ENCODE peak calls at places on chromosomes 12 and 14, in ten cellular contexts. O is transverse colon, U is heart left ventricle, W is lower leg skin, T is ovary, L is H1, N is body of pancreas, D is adrenal gland, K is esophagus squamous epithelium, R is A549. X is an unnamed sample.

GRCh38 chr12:80195143-80195726 is 95.9 kb downstream of the OTOGL start:
- DNase-seq in T (no peak), W (no peak), L (no peak), O (no peak), N (no peak), R (peak), K (no peak), U (no peak), D (no peak), X (peak)

GRCh38 chr12:117718141-117718540 is 250.6 kb downstream of the KSR2 start:
- DNase-seq in K (no peak), L (no peak), D (no peak), N (no peak), T (no peak), W (no peak), O (no peak), R (no peak), U (no peak), X (no peak)

GRCh38 chr12:11650697-11651281 is 1.3 kb downstream of the ETV6 start:
- DNase-seq in K (no peak), W (no peak), O (peak), D (no peak), L (no peak), U (no peak), N (no peak), T (no peak), R (peak), X (peak)

GRCh38 chr14:99247091-99247729 is 24.8 kb downstream of the BCL11B start:
- DNase-seq in O (no peak), L (no peak), U (no peak), K (no peak), T (no peak), R (no peak), D (no peak), N (no peak), W (no peak), X (no peak)

GRCh38 chr12:130247634-130248237 is 85.5 kb downstream of the FZD10 start:
- DNase-seq in L (no peak), D (no peak), W (no peak), O (no peak), N (no peak), U (no peak), K (no peak), R (no peak), T (no peak), X (no peak)

GRCh38 chr12:114820773-114821172 is 136.8 kb upstream of the TBX3 start:
- DNase-seq in N (no peak), T (no peak), U (no peak), D (no peak), R (no peak), O (peak), K (no peak), W (no peak), L (no peak), X (no peak)

GRCh38 chr14:99916091-99916383 is 122.8 kb downstream of the EML1 start:
- DNase-seq in D (no peak), U (no peak), N (no peak), L (no peak), O (no peak), R (no peak), T (no peak), W (no peak), K (no peak), X (no peak)

GRCh38 chr12:1130571-1130970 is 139.5 kb downstream of the ERC1 start:
- DNase-seq in D (no peak), L (no peak), T (no peak), N (no peak), O (no peak), U (no peak), K (no peak), W (no peak), R (no peak), X (no peak)

GRCh38 chr14:76793324-76793723 is 19.4 kb downstream of the ANGEL1 start:
- DNase-seq in W (no peak), N (no peak), U (no peak), O (no peak), L (no peak), R (no peak), T (no peak), K (no peak), D (no peak), X (no peak)

GRCh38 chr14:37116933-37117844 is 55.2 kb downstream of the SLC25A21 start:
- DNase-seq in W (no peak), D (no peak), O (no peak), U (no peak), T (no peak), N (no peak), R (peak), K (no peak), L (no peak), X (peak)

GRCh38 chr14:89368490-89369477 is 48.2 kb downstream of the FOXN3 start:
- DNase-seq in W (no peak), O (no peak), T (no peak), U (no peak), R (no peak), L (no peak), N (no peak), K (no peak), D (no peak), X (no peak)
- TF ChIP-seq POLR2A in W (no peak), O (no peak), T (no peak), U (no peak), R (no peak), L (no peak), N (no peak), K (no peak), D (no peak), X (no peak)

DNA sequence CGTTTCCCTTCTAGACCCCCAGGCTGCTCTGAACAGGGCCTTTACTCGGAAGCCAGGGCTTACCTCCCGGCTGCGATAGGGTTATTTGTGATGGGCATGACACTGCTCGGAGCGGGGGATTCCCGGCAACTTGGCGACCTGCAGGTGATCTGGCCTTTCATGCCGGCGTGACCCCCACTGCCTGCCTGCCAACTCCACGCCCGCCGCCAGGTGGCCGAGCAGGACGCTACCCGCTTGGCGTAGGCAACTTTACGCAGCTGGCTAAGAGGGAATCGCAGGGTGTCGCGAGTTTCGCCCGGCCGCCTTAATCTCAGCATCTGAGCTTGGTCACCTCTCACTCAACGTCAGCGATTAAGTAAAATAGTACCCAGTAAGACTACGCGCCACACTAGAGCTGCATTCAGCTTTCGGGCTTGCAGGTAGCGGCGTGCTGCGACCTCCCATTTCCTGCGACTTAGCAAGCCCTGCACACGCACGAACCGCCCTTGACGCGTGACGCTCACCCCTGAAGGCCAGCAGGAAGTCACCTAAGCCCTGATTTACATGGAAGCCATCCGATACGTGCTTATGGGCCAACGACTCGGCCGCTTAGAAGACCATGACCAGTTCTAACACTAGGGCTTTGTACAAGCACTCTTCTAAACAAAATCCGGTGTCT is 33.3 kb downstream of the WBP11 start:
- DNase-seq in U (peak), N (peak), R (peak), L (peak), D (peak), W (peak), K (peak), O (peak), T (peak), X (peak)
- TF ChIP-seq POLR2A in U (no peak), N (peak), R (peak), L (peak), D (peak), W (no peak), K (no peak), O (peak), T (peak), X (no peak)

GRCh38 chr12:88579941-88580871 is at the start of gene KITLG:
- DNase-seq in R (peak), T (peak), O (peak), W (peak), N (peak), D (peak), K (no peak), L (peak), U (peak), X (peak)
- TF ChIP-seq POLR2A in R (peak), T (peak), O (peak), W (peak), N (peak), D (peak), K (no peak), L (peak), U (no peak), X (no peak)

GRCh38 chr12:121248611-121249010 is 38.7 kb downstream of the P2RX4 start:
- DNase-seq in U (no peak), R (no peak), D (no peak), W (no peak), T (no peak), O (peak), L (no peak), N (no peak), K (no peak), X (no peak)
- TF ChIP-seq POLR2A in U (no peak), R (no peak), D (no peak), W (no peak), T (no peak), O (no peak), L (no peak), N (no peak), K (no peak), X (no peak)

DNA sequence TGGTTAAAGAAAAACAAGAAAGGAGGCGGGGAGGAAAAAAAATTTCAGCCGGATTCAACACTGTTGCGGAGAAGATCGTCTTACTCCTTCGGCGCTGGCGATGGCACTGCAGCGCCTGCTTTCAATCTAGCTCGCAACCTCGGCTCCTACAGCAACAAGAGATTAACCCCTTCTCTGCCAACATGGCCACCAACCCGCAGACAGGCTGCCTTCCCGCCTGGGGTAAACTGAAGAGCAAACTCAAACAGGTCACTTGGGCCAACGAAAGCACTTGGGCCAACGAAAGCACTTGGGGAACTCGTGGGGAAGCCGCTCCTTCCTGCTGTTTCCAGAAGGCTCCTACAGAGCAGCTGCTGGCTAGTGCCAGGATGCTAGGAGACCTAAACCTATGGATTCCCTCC is 73.7 kb downstream of the CIT start:
- DNase-seq in R (no peak), O (no peak), N (peak), U (no peak), T (no peak), D (peak), K (no peak), W (peak), L (peak), X (no peak)
- TF ChIP-seq POLR2A in R (no peak), O (no peak), N (no peak), U (no peak), T (no peak), D (no peak), K (no peak), W (no peak), L (no peak), X (no peak)

GRCh38 chr12:58920102-58920955 is at the start of gene LRIG3:
- DNase-seq in W (peak), K (no peak), O (peak), L (no peak), N (peak), R (peak), U (peak), T (peak), D (peak), X (peak)
- TF ChIP-seq POLR2A in W (no peak), K (no peak), O (peak), L (no peak), N (peak), R (peak), U (no peak), T (no peak), D (no peak), X (no peak)

DNA sequence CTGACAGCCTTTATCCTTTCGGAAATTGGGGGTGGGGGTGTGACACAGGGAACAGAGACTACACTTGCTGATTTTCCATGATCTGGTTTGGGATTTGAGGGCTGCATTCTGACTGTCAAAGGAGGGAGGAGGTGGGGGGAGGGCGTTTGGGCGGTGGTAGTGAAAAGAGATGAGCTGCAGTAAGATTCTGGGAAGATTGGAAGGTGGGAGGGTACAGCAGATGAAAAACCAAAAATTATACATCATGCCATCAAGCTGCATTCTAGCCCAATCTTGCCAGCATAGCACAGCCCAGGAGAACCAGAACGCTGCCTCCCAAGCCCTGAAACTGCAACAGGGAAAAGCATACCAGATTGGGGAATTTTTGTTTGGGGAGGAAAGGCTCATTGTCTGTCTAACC is 2.4 kb downstream of the RND1 start:
- DNase-seq in L (no peak), R (no peak), W (no peak), T (no peak), K (no peak), U (no peak), O (no peak), D (no peak), N (no peak), X (no peak)
- TF ChIP-seq POLR2A in L (no peak), R (no peak), W (no peak), T (no peak), K (no peak), U (no peak), O (no peak), D (no peak), N (no peak), X (no peak)

X was measured in erythroblast.